ENCODE peak calls at places on chromosomes 7 and 10, in four cellular contexts. One of them, this sample, is unnamed.
A peak's percentile ranks its signal among the peaks of the same experiment; 100 is the strongest.

GRCh38 chr10:54133201-54133600 is 667.8 kb downstream of the PCDH15 start:
- DNase-seq in HL-60: no peak
- DNase-seq in tibial nerve: no peak
- DNase-seq in prostate gland: no peak
- DNase-seq in this sample: no peak

GRCh38 chr10:88500656-88501055 is 82.5 kb downstream of the RNLS start:
- DNase-seq in prostate gland: no peak
- DNase-seq in tibial nerve: no peak
- DNase-seq in HL-60: no peak
- DNase-seq in this sample: no peak

GRCh38 chr7:140238778-140239652 is 62.2 kb upstream of the KDM7A start:
- DNase-seq in HL-60: no peak
- DNase-seq in prostate gland: peak; percentile 28
- DNase-seq in tibial nerve: no peak
- DNase-seq in this sample: no peak

GRCh38 chr10:97320480-97321031 is 1.5 kb downstream of the FRAT1 start:
- DNase-seq in prostate gland: no peak
- DNase-seq in HL-60: no peak
- DNase-seq in tibial nerve: no peak
- DNase-seq in this sample: no peak

GRCh38 chr7:131010714-131011436 is 276.9 kb upstream of the KLF14 start:
- DNase-seq in tibial nerve: no peak
- DNase-seq in HL-60: peak; percentile 28
- DNase-seq in prostate gland: no peak
- DNase-seq in this sample: no peak

GRCh38 chr10:3811331-3811870 is 26.4 kb upstream of the KLF6 start:
- DNase-seq in HL-60: no peak
- DNase-seq in prostate gland: peak; percentile 52
- DNase-seq in tibial nerve: peak; percentile 55
- DNase-seq in this sample: no peak

GRCh38 chr7:56079450-56080185 is 13.1 kb downstream of the PHKG1 start:
- DNase-seq in tibial nerve: peak; percentile 47
- DNase-seq in HL-60: no peak
- DNase-seq in prostate gland: peak; percentile 81
- DNase-seq in this sample: peak; percentile 49

GRCh38 chr10:94123253-94123995 is 129.7 kb downstream of the PLCE1 start:
- DNase-seq in HL-60: no peak
- DNase-seq in prostate gland: no peak
- DNase-seq in tibial nerve: no peak
- DNase-seq in this sample: peak; percentile 34

GRCh38 chr10:31912898-31913847 is 15.5 kb downstream of the ARHGAP12 start:
- DNase-seq in tibial nerve: no peak
- DNase-seq in prostate gland: no peak
- DNase-seq in HL-60: no peak
- DNase-seq in this sample: no peak

GRCh38 chr7:127751062-127751722 is 99.2 kb downstream of the SND1 start:
- DNase-seq in tibial nerve: no peak
- DNase-seq in prostate gland: no peak
- DNase-seq in HL-60: no peak
- DNase-seq in this sample: peak; percentile 36

GRCh38 chr10:126481181-126481580 is 92.9 kb upstream of the ADAM12 start:
- DNase-seq in HL-60: no peak
- DNase-seq in tibial nerve: no peak
- DNase-seq in prostate gland: no peak
- DNase-seq in this sample: no peak

GRCh38 chr10:110364531-110364937 is 59.8 kb upstream of the SMNDC1 start:
- DNase-seq in prostate gland: no peak
- DNase-seq in HL-60: no peak
- DNase-seq in tibial nerve: no peak
- DNase-seq in this sample: no peak

GRCh38 chr10:48343106-48343505 is 36.6 kb downstream of the MAPK8 start:
- DNase-seq in tibial nerve: no peak
- DNase-seq in prostate gland: no peak
- DNase-seq in HL-60: no peak
- DNase-seq in this sample: no peak

GRCh38 chr10:64977912-64978311 is 1456.7 kb downstream of the REEP3 start:
- DNase-seq in HL-60: no peak
- DNase-seq in prostate gland: no peak
- DNase-seq in tibial nerve: no peak
- DNase-seq in this sample: no peak

GRCh38 chr7:42314696-42315095 is 77.7 kb upstream of the GLI3 start:
- DNase-seq in HL-60: no peak
- DNase-seq in prostate gland: no peak
- DNase-seq in tibial nerve: no peak
- DNase-seq in this sample: no peak

GRCh38 chr7:29976673-29977072 is 12.9 kb downstream of the SCRN1 start:
- DNase-seq in HL-60: no peak
- DNase-seq in prostate gland: no peak
- DNase-seq in tibial nerve: no peak
- DNase-seq in this sample: no peak

GRCh38 chr7:157501576-157501975 is 164.8 kb downstream of the DNAJB6 start:
- DNase-seq in prostate gland: no peak
- DNase-seq in HL-60: no peak
- DNase-seq in tibial nerve: no peak
- DNase-seq in this sample: no peak

GRCh38 chr10:73641272-73642060 is at the start of gene MYOZ1:
- DNase-seq in HL-60: no peak
- DNase-seq in prostate gland: no peak
- DNase-seq in tibial nerve: no peak
- DNase-seq in this sample: no peak

GRCh38 chr10:10589540-10589939 is 428.1 kb upstream of the CELF2 start:
- DNase-seq in HL-60: no peak
- DNase-seq in tibial nerve: peak; percentile 32
- DNase-seq in prostate gland: no peak
- DNase-seq in this sample: peak; percentile 41

GRCh38 chr10:132608511-132609195 is 71.1 kb downstream of the INPP5A start:
- DNase-seq in HL-60: no peak
- DNase-seq in tibial nerve: no peak
- DNase-seq in prostate gland: no peak
- DNase-seq in this sample: no peak

GRCh38 chr7:158495780-158496179 is 91.8 kb downstream of the PTPRN2 start:
- DNase-seq in HL-60: no peak
- DNase-seq in prostate gland: no peak
- DNase-seq in tibial nerve: no peak
- DNase-seq in this sample: no peak

GRCh38 chr10:99484626-99485581 is 47.8 kb upstream of the NKX2-3 start:
- DNase-seq in tibial nerve: no peak
- DNase-seq in prostate gland: no peak
- DNase-seq in HL-60: no peak
- DNase-seq in this sample: no peak

GRCh38 chr10:46787321-46787615 is 124.0 kb upstream of the PTPN20 start:
- DNase-seq in tibial nerve: peak; percentile 13
- DNase-seq in prostate gland: peak; percentile 13
- DNase-seq in HL-60: peak; percentile 4
- DNase-seq in this sample: no peak

GRCh38 chr10:86585726-86586048 is 64.1 kb upstream of the WAPL start:
- DNase-seq in tibial nerve: no peak
- DNase-seq in HL-60: no peak
- DNase-seq in prostate gland: no peak
- DNase-seq in this sample: no peak
- TF ChIP-seq CTCF in tibial nerve: no peak
- TF ChIP-seq CTCF in HL-60: no peak
- TF ChIP-seq CTCF in prostate gland: no peak
- TF ChIP-seq CTCF in this sample: no peak

DNA sequence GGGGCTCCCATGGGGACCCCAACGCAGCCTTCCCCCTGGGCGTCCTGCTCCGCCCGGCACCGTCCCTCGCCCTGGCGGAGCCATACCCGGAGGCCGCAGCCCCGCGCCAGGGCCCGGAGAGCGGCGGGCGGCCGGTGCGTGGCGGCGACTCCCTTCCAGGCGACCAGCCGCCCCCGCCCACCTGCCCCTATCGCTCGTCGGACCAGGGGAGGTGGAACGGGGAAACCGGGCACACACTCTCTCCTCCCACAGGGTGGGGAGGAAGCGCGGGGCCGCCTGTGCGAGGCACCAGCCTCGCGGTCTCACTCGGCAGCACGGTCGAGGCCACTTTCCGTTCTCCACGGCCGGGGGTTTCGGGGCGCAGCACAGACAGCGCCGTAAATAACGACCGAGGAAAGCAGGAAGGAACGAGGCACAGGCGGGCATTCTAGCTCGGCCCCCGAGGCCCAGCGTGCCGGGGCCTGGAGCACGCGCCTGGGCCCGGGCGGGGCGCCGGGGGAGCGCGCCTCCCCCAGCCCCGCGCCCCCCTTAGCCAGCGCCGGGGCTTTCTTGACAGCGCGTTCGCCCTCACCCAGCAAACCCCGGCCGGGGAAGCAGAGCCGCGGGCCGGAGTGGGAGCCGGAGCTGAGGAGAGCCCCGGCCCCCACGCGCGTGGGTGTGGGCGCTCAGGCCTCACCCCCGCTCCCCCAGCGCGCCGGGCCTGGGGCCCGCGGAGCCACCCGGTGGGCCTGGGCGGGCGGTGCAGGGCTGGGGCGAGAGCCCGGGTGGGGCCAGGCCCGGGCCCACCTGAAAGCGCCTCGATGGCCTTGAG is 936 bp downstream of the IGF2BP3 start:
- DNase-seq in tibial nerve: no peak
- DNase-seq in HL-60: no peak
- DNase-seq in prostate gland: no peak
- DNase-seq in this sample: no peak
- TF ChIP-seq CTCF in tibial nerve: no peak
- TF ChIP-seq CTCF in HL-60: no peak
- TF ChIP-seq CTCF in prostate gland: no peak
- TF ChIP-seq CTCF in this sample: no peak

GRCh38 chr7:100192951-100193350 is 15.2 kb downstream of the STAG3 start:
- DNase-seq in prostate gland: no peak
- DNase-seq in tibial nerve: no peak
- DNase-seq in HL-60: no peak
- DNase-seq in this sample: no peak

GRCh38 chr7:100195222-100195621 is 17.5 kb downstream of the STAG3 start:
- DNase-seq in HL-60: no peak
- DNase-seq in prostate gland: no peak
- DNase-seq in tibial nerve: no peak
- DNase-seq in this sample: no peak

GRCh38 chr7:100191775-100192174 is 14.1 kb downstream of the STAG3 start:
- DNase-seq in tibial nerve: no peak
- DNase-seq in prostate gland: no peak
- DNase-seq in HL-60: peak; percentile 81
- DNase-seq in this sample: no peak

GRCh38 chr7:100189061-100189460 is 11.3 kb downstream of the STAG3 start:
- DNase-seq in HL-60: no peak
- DNase-seq in tibial nerve: no peak
- DNase-seq in prostate gland: no peak
- DNase-seq in this sample: no peak

GRCh38 chr7:100190059-100190711 is 12.5 kb downstream of the STAG3 start:
- DNase-seq in prostate gland: no peak
- DNase-seq in HL-60: peak; percentile 24
- DNase-seq in tibial nerve: no peak
- DNase-seq in this sample: no peak
- TF ChIP-seq CTCF in prostate gland: peak; percentile 18
- TF ChIP-seq CTCF in HL-60: peak; percentile 7
- TF ChIP-seq CTCF in tibial nerve: peak; percentile 27
- TF ChIP-seq CTCF in this sample: peak; percentile 41

GRCh38 chr10:2351566-2351965 is 614.2 kb upstream of the ADARB2 start:
- DNase-seq in HL-60: no peak
- DNase-seq in prostate gland: no peak
- DNase-seq in tibial nerve: no peak
- DNase-seq in this sample: no peak

GRCh38 chr10:2358586-2358985 is 621.3 kb upstream of the ADARB2 start:
- DNase-seq in prostate gland: no peak
- DNase-seq in HL-60: no peak
- DNase-seq in tibial nerve: no peak
- DNase-seq in this sample: no peak

GRCh38 chr10:2362331-2362730 is 625.0 kb upstream of the ADARB2 start:
- DNase-seq in HL-60: no peak
- DNase-seq in tibial nerve: no peak
- DNase-seq in prostate gland: no peak
- DNase-seq in this sample: no peak

GRCh38 chr10:2356670-2357069 is 619.3 kb upstream of the ADARB2 start:
- DNase-seq in tibial nerve: no peak
- DNase-seq in HL-60: no peak
- DNase-seq in prostate gland: no peak
- DNase-seq in this sample: no peak
- TF ChIP-seq CTCF in tibial nerve: no peak
- TF ChIP-seq CTCF in HL-60: no peak
- TF ChIP-seq CTCF in prostate gland: no peak
- TF ChIP-seq CTCF in this sample: no peak

GRCh38 chr7:49001610-49002033 is 77.3 kb downstream of the CDC14C start:
- DNase-seq in prostate gland: no peak
- DNase-seq in HL-60: peak; percentile 8
- DNase-seq in tibial nerve: peak; percentile 16
- DNase-seq in this sample: no peak
- TF ChIP-seq CTCF in prostate gland: peak; percentile 17
- TF ChIP-seq CTCF in HL-60: peak; percentile 77
- TF ChIP-seq CTCF in tibial nerve: no peak
- TF ChIP-seq CTCF in this sample: peak; percentile 60

DNA sequence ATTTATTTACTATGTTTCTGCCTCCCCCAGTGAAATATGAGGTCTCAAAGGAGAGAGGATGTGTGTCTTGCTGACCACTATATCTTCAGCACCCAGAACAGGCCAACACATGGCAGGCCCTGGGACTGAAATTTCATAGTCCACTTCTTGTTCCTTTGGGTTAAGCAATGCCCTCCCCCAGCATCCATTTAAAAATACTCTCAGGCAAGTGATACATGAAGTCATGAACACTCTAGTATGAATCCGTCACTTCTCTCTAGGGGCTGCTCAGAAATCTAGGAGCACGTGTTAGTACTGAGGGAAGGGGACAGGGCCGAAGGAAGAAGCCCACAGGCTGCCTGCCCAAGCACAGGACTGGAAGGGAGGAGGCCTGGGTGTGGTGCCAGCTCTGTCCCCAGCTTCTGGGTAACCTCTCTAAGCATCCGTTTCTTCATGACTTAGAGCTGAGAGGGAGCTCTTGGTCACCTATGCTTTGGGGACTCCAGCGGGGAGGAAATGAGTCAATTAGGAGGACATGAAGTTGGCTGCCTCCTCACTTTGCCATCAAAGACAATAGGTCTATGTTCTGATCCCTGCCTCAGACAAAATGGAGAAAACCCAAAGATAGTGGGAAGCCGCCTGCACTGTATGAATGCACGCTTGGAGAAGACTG is 119.2 kb downstream of the KCNMA1 start:
- DNase-seq in HL-60: no peak
- DNase-seq in tibial nerve: no peak
- DNase-seq in prostate gland: no peak
- DNase-seq in this sample: no peak
- TF ChIP-seq CTCF in HL-60: no peak
- TF ChIP-seq CTCF in tibial nerve: no peak
- TF ChIP-seq CTCF in prostate gland: no peak
- TF ChIP-seq CTCF in this sample: no peak

DNA sequence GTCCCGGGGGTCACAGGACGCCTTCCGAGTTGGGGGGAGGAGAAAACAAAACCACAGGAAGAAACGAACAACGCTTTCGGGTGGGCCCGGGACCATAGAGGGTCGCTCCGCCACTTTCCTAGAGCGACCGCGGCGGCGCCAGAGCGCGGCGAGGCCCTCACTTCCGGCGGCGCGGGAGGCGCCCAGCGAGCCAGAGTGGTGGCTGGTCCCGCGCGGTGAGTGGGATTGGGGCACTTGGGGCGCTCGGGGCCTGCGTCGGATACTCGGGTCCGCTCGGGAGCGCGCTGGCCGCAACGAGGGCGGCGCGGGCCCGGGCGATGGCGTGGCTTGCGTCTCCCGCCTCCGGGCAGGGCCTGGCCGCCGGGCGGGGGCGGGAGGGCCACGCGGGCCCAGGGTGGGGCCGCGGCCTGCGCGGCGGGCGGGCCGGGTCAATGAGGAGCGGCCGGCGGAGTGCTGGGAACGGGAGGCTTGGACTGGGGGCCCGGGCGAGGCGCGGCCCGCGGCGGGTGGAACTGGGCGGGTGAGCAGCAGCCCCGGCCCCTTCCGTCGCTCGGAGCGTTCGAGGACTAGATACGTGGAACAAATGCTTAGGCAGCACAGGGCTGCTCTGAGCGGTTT is at the start of gene ZNF22:
- DNase-seq in prostate gland: no peak
- DNase-seq in HL-60: no peak
- DNase-seq in tibial nerve: peak; percentile 53
- DNase-seq in this sample: no peak
- TF ChIP-seq CTCF in prostate gland: peak; percentile 40
- TF ChIP-seq CTCF in HL-60: no peak
- TF ChIP-seq CTCF in tibial nerve: peak; percentile 26
- TF ChIP-seq CTCF in this sample: no peak

This sample was measured in AG09319.